ENCODE peak calls at places on chromosomes 3 and 15, in seven cellular contexts. Y, U, F, O, G, L and A are unnamed samples.

GRCh38 chr3:16240229-16241023 is 24.3 kb downstream of the DPH3 start:
- DNase-seq in U (no peak), F (no peak), O (peak; percentile 42), G (no peak), Y (peak; percentile 86), L (no peak), A (peak; percentile 81)

GRCh38 chr3:100781311-100781710 is 72.0 kb downstream of the TFG start:
- DNase-seq in U (no peak), F (no peak), G (no peak), O (no peak), L (no peak), Y (no peak), A (no peak)

GRCh38 chr3:194212021-194212868 is 76.3 kb downstream of the HES1 start:
- DNase-seq in U (no peak), F (no peak), O (no peak), Y (no peak), L (no peak), G (no peak), A (no peak)

GRCh38 chr15:51129513-51130197 is 34.9 kb upstream of the TNFAIP8L3 start:
- DNase-seq in G (no peak), O (no peak), F (no peak), Y (no peak), L (no peak), U (no peak), A (no peak)

GRCh38 chr3:142226474-142226873 is 1.1 kb upstream of the GK5 start:
- DNase-seq in F (no peak), O (no peak), Y (no peak), U (no peak), L (peak; percentile 20), G (no peak), A (no peak)

GRCh38 chr3:151085227-151085888 is at the start of gene MED12L:
- DNase-seq in G (peak; percentile 79), U (peak; percentile 46), O (peak; percentile 30), L (peak; percentile 93), F (peak; percentile 55), Y (peak; percentile 80), A (peak; percentile 62)

GRCh38 chr3:80618295-80619256 is 850.8 kb upstream of the ROBO1 start:
- DNase-seq in U (no peak), O (no peak), L (no peak), Y (no peak), F (no peak), G (no peak), A (no peak)

GRCh38 chr3:134034005-134034785 is 4.5 kb upstream of the SLCO2A1 start:
- DNase-seq in G (no peak), U (no peak), O (no peak), Y (no peak), F (no peak), L (no peak), A (no peak)

GRCh38 chr15:88664151-88664778 is 25.4 kb downstream of the ISG20 start:
- DNase-seq in Y (peak; percentile 45), G (no peak), L (no peak), O (no peak), F (peak; percentile 20), U (no peak), A (peak; percentile 35)

GRCh38 chr3:186757686-186758220 is 25.6 kb upstream of the EIF4A2 start:
- DNase-seq in L (no peak), F (no peak), Y (no peak), O (no peak), G (no peak), U (no peak), A (no peak)

GRCh38 chr3:29385056-29385455 is 104.2 kb downstream of the RBMS3 start:
- DNase-seq in O (no peak), U (no peak), L (no peak), F (no peak), Y (peak; percentile 52), G (no peak), A (peak; percentile 81)

GRCh38 chr3:172132721-172133311 is 93.4 kb downstream of the FNDC3B start:
- DNase-seq in L (no peak), Y (no peak), U (no peak), G (no peak), F (no peak), O (no peak), A (no peak)

GRCh38 chr3:96831175-96831574 is 16.8 kb downstream of the EPHA6 start:
- DNase-seq in Y (no peak), F (no peak), O (no peak), G (no peak), U (no peak), L (no peak), A (no peak)

GRCh38 chr3:116077557-116077956 is 367.7 kb downstream of the LSAMP start:
- DNase-seq in U (no peak), Y (no peak), G (no peak), F (no peak), O (no peak), L (no peak), A (no peak)

GRCh38 chr3:134677196-134677986 is 26.6 kb upstream of the KY start:
- DNase-seq in O (peak; percentile 17), G (peak; percentile 84), F (no peak), U (no peak), L (peak; percentile 45), Y (peak; percentile 11), A (no peak)

GRCh38 chr15:75723171-75723846 is 10.7 kb upstream of the CSPG4 start:
- DNase-seq in F (no peak), O (no peak), L (no peak), Y (no peak), G (no peak), U (no peak), A (no peak)

GRCh38 chr3:183210862-183211341 is 42.2 kb upstream of the B3GNT5 start:
- DNase-seq in Y (no peak), U (peak; percentile 43), O (peak; percentile 10), F (no peak), L (no peak), G (no peak), A (no peak)

GRCh38 chr15:23687143-23687470 is at the start of gene NDN:
- DNase-seq in Y (peak; percentile 57), G (peak; percentile 79), O (no peak), U (no peak), L (no peak), F (no peak), A (peak; percentile 28)

GRCh38 chr15:68552773-68553172 is 26.0 kb upstream of the CORO2B start:
- DNase-seq in F (no peak), U (no peak), L (no peak), G (no peak), O (peak; percentile 28), Y (no peak), A (no peak)

GRCh38 chr3:158679547-158680000 is 7.1 kb upstream of the LXN start:
- DNase-seq in O (peak; percentile 29), G (no peak), Y (peak; percentile 35), L (no peak), F (peak; percentile 64), U (no peak), A (peak; percentile 49)

GRCh38 chr15:49145651-49146609 is 9.5 kb downstream of the COPS2 start:
- DNase-seq in F (peak; percentile 43), L (peak; percentile 27), O (peak; percentile 43), G (no peak), Y (peak; percentile 79), U (no peak), A (peak; percentile 80)

GRCh38 chr3:133895208-133896001 is at the start of gene RAB6B:
- DNase-seq in Y (peak; percentile 43), U (no peak), L (peak; percentile 76), F (peak; percentile 8), O (peak; percentile 22), G (peak; percentile 64), A (peak; percentile 16)

GRCh38 chr15:69172854-69173253 is 12.4 kb downstream of the GLCE start:
- DNase-seq in F (no peak), G (no peak), U (no peak), Y (no peak), L (no peak), O (no peak), A (no peak)

GRCh38 chr3:185726254-185726967 is 98.4 kb downstream of the IGF2BP2 start:
- DNase-seq in O (no peak), F (no peak), G (no peak), L (peak; percentile 40), U (no peak), Y (no peak), A (no peak)

GRCh38 chr15:48796930-48797329 is 13.9 kb downstream of the CEP152 start:
- DNase-seq in O (no peak), F (peak; percentile 63), U (no peak), Y (no peak), L (no peak), G (no peak), A (peak; percentile 67)

GRCh38 chr15:84725001-84725491 is 9.1 kb upstream of the SEC11A start:
- DNase-seq in L (no peak), F (peak; percentile 73), U (no peak), G (no peak), Y (peak; percentile 73), O (peak; percentile 68), A (peak; percentile 66)

GRCh38 chr3:54685213-54685612 is 242.6 kb downstream of the LRTM1 start:
- DNase-seq in U (no peak), G (no peak), Y (no peak), L (no peak), F (no peak), O (no peak), A (no peak)

GRCh38 chr3:131033480-131034080 is 6.9 kb downstream of the NEK11 start:
- DNase-seq in U (no peak), Y (peak; percentile 69), O (peak; percentile 46), G (no peak), F (peak; percentile 48), L (peak; percentile 50), A (peak; percentile 72)

GRCh38 chr3:108899530-108899929 is 54.1 kb downstream of the GUCA1C start:
- DNase-seq in O (no peak), L (no peak), U (no peak), F (no peak), Y (no peak), G (no peak), A (no peak)

GRCh38 chr3:160225181-160226025 is at the start of gene C3orf80:
- DNase-seq in G (peak; percentile 78), O (peak; percentile 9), L (peak; percentile 73), Y (peak; percentile 33), U (peak; percentile 52), F (no peak), A (peak; percentile 21)

GRCh38 chr3:37833790-37834189 is 27.9 kb upstream of the CTDSPL start:
- DNase-seq in U (no peak), Y (no peak), O (no peak), F (no peak), L (no peak), G (no peak), A (no peak)

GRCh38 chr3:32175607-32176197 is 62.8 kb upstream of the CMTM8 start:
- DNase-seq in F (peak; percentile 58), L (peak; percentile 64), O (peak; percentile 68), Y (peak; percentile 80), G (peak; percentile 52), U (peak; percentile 45), A (peak; percentile 73)

GRCh38 chr15:96735621-96736020 is 405.1 kb downstream of the NR2F2 start:
- DNase-seq in U (no peak), L (no peak), O (no peak), F (no peak), Y (no peak), G (no peak), A (no peak)

GRCh38 chr3:133209871-133210550 is 171.8 kb downstream of the TMEM108 start:
- DNase-seq in F (peak; percentile 19), U (no peak), L (no peak), G (no peak), O (peak; percentile 71), Y (peak; percentile 15), A (peak; percentile 14)

GRCh38 chr3:181723064-181723463 is 11.3 kb downstream of the SOX2 start:
- DNase-seq in Y (no peak), F (no peak), O (no peak), G (no peak), U (no peak), L (no peak), A (no peak)

GRCh38 chr3:188269040-188269439 is 115.1 kb downstream of the LPP start:
- DNase-seq in U (no peak), L (no peak), F (no peak), G (no peak), Y (no peak), O (no peak), A (no peak)